ENCODE peak calls at places on chromosomes 3 and 15, in five cellular contexts. X is pancreas, C is Peyer's patch, F is colonic mucosa, H is Panc1. A is an unnamed sample.

GRCh38 chr3:158908187-158908762 is 106.4 kb downstream of the MFSD1 start:
- DNase-seq in X (no peak), C (no peak), F (no peak), H (no peak), A (no peak)

GRCh38 chr3:58116161-58116955 is 94.4 kb downstream of the DNASE1L3 start:
- DNase-seq in X (no peak), C (peak), F (no peak), H (no peak), A (peak)

GRCh38 chr3:142279965-142280590 is 54.7 kb upstream of the GK5 start:
- DNase-seq in X (no peak), C (peak), F (peak), H (peak), A (peak)

GRCh38 chr3:27963519-27963918 is 241.4 kb upstream of the EOMES start:
- DNase-seq in X (no peak), C (no peak), F (no peak), H (no peak), A (no peak)

GRCh38 chr15:91227062-91227461 is 127.0 kb downstream of the SV2B start:
- DNase-seq in X (no peak), C (no peak), F (no peak), H (no peak), A (no peak)

GRCh38 chr3:126354776-126355175 is 2.4 kb downstream of the KLF15 start:
- DNase-seq in X (no peak), C (no peak), F (no peak), H (no peak), A (no peak)

GRCh38 chr3:124785966-124786365 is 55.7 kb downstream of the UMPS start:
- DNase-seq in X (no peak), C (no peak), F (no peak), H (no peak), A (no peak)

GRCh38 chr3:127820871-127821853 is 1.2 kb downstream of the MGLL start:
- DNase-seq in X (no peak), C (peak), F (peak), H (no peak), A (no peak)

GRCh38 chr15:74453925-74454763 is 6.8 kb downstream of the UBL7 start:
- DNase-seq in X (no peak), C (no peak), F (no peak), H (no peak), A (no peak)

GRCh38 chr3:150721285-150722130 is 17.8 kb upstream of the ERICH6 start:
- DNase-seq in X (no peak), C (no peak), F (no peak), H (no peak), A (peak)

GRCh38 chr3:66276705-66277274 is 56.0 kb downstream of the SLC25A26 start:
- DNase-seq in X (no peak), C (peak), F (peak), H (peak), A (peak)

GRCh38 chr15:89822030-89822429 is 7.4 kb upstream of the ANPEP start:
- DNase-seq in X (no peak), C (no peak), F (no peak), H (no peak), A (no peak)

GRCh38 chr3:158247288-158247687 is 137.4 kb downstream of the RSRC1 start:
- DNase-seq in X (no peak), C (no peak), F (no peak), H (no peak), A (no peak)

GRCh38 chr3:34260266-34260990 is 462.0 kb downstream of the PDCD6IP start:
- DNase-seq in X (no peak), C (peak), F (peak), H (peak), A (no peak)

GRCh38 chr3:142795332-142795731 is 71.5 kb downstream of the TRPC1 start:
- DNase-seq in X (no peak), C (no peak), F (no peak), H (no peak), A (no peak)

GRCh38 chr3:175431396-175431795 is 572.3 kb downstream of the NAALADL2 start:
- DNase-seq in X (no peak), C (no peak), F (peak), H (no peak), A (no peak)

GRCh38 chr15:60520041-60520824 is 41.3 kb upstream of the ICE2 start:
- DNase-seq in X (no peak), C (no peak), F (no peak), H (no peak), A (no peak)

GRCh38 chr15:93164409-93164808 is 75.4 kb upstream of the RGMA start:
- DNase-seq in X (no peak), C (no peak), F (no peak), H (no peak), A (no peak)

GRCh38 chr3:45035441-45036301 is 9.6 kb downstream of the CLEC3B start:
- DNase-seq in X (peak), C (no peak), F (peak), H (no peak), A (no peak)

GRCh38 chr3:46865034-46865507 is 1.8 kb upstream of the MYL3 start:
- DNase-seq in X (peak), C (no peak), F (no peak), H (no peak), A (no peak)

GRCh38 chr3:167872032-167872431 is 136.5 kb downstream of the SERPINI1 start:
- DNase-seq in X (no peak), C (no peak), F (no peak), H (no peak), A (no peak)

GRCh38 chr3:185153170-185153733 is 392 bp upstream of the C3orf70 start:
- DNase-seq in X (peak), C (no peak), F (peak), H (no peak), A (no peak)

GRCh38 chr3:136817448-136817847 is 1.5 kb upstream of the SLC35G2 start:
- DNase-seq in X (no peak), C (no peak), F (no peak), H (no peak), A (no peak)

GRCh38 chr3:182810574-182811268 is 17.4 kb downstream of the ATP11B start:
- DNase-seq in X (no peak), C (no peak), F (no peak), H (no peak), A (no peak)

GRCh38 chr3:72614394-72615074 is 233.7 kb downstream of the SHQ1 start:
- DNase-seq in X (no peak), C (no peak), F (no peak), H (no peak), A (no peak)

GRCh38 chr3:44252332-44252731 is 10.6 kb downstream of the TOPAZ1 start:
- DNase-seq in X (no peak), C (no peak), F (no peak), H (no peak), A (no peak)

GRCh38 chr3:125148836-125149235 is 63.7 kb downstream of the SLC12A8 start:
- DNase-seq in X (no peak), C (peak), F (no peak), H (no peak), A (no peak)

GRCh38 chr3:74465652-74466415 is 148.6 kb downstream of the CNTN3 start:
- DNase-seq in X (no peak), C (no peak), F (no peak), H (no peak), A (no peak)

GRCh38 chr3:187979543-187979942 is 174.4 kb upstream of the LPP start:
- DNase-seq in X (no peak), C (peak), F (no peak), H (no peak), A (peak)

GRCh38 chr15:99931703-99932603 is 198.7 kb upstream of the LYSMD4 start:
- DNase-seq in X (no peak), C (peak), F (no peak), H (no peak), A (no peak)

GRCh38 chr15:57387011-57387410 is 10.7 kb downstream of the CGNL1 start:
- DNase-seq in X (no peak), C (no peak), F (no peak), H (no peak), A (no peak)
- H3K4me3 ChIP-seq in X (no peak), C (no peak), F (no peak), H (no peak), A (no peak)

GRCh38 chr3:189308594-189308993 is 136.8 kb downstream of the TPRG1 start:
- DNase-seq in X (no peak), C (no peak), F (no peak), H (no peak), A (no peak)

GRCh38 chr3:189303584-189303983 is 131.8 kb downstream of the TPRG1 start:
- DNase-seq in X (no peak), C (no peak), F (no peak), H (no peak), A (no peak)

GRCh38 chr3:189304465-189305341 is 132.9 kb downstream of the TPRG1 start:
- DNase-seq in X (peak), C (peak), F (peak), H (peak), A (no peak)

GRCh38 chr3:189307963-189308362 is 136.2 kb downstream of the TPRG1 start:
- DNase-seq in X (no peak), C (no peak), F (no peak), H (no peak), A (no peak)

DNA sequence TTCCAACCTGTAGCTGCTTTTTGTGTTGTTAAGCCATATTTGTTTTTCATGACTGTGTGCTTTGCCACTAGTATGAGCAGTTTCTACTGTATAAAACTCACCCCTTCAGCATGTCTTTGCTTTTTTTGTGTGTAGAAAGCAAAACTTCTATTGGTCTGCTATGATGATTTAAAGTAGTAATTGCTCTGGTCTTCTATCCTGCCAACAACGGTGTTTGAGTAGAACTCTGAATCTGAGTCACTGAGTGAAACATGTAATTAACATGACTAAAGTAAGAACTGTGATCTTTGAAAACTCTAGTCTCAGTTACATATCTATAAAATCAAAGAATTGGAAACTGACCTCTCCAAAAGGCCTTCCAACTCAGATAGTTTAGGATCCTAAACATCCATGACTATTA is 133.6 kb downstream of the TPRG1 start:
- DNase-seq in X (no peak), C (no peak), F (no peak), H (no peak), A (no peak)
- H3K4me3 ChIP-seq in X (no peak), C (no peak), F (no peak), H (no peak), A (no peak)

GRCh38 chr15:85383470-85384148 is 3.2 kb downstream of the AKAP13 start:
- DNase-seq in X (no peak), C (no peak), F (no peak), H (no peak), A (no peak)
- H3K4me3 ChIP-seq in X (no peak), C (no peak), F (no peak), H (no peak), A (no peak)

DNA sequence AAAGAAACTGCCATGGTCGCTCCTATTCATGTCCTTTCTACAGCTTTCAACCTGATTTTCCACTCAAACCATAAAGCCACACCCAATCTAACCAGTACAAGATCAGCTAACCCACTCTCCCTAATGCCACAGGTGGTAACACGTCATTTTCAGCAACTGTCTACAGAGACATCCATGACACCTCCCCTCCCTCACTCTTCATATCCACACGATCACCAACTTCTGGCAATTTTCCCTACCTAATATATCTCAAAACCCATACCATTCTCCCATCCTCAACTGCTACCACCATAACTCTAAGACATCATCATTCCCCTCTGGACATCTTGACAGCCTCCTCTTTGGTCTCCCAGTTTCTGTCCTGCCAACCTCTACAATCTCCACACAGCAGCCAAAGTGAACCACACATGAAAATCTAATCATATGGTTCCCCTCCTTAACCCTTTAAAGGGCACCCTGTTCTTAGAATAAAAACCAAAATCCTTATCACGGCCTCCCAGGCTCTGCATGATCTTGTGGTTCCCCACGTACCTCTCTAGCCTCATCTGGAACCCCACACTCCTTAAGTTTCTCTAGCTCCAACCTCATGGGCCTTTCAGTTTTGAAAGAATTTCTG is 33.6 kb downstream of the SPINK8 start:
- DNase-seq in X (no peak), C (no peak), F (no peak), H (no peak), A (no peak)
- H3K4me3 ChIP-seq in X (peak), C (peak), F (no peak), H (peak), A (peak)

GRCh38 chr3:12719541-12719940 is 39.5 kb downstream of the TMEM40 start:
- DNase-seq in X (no peak), C (no peak), F (no peak), H (no peak), A (no peak)

GRCh38 chr3:12724794-12725193 is 34.3 kb downstream of the TMEM40 start:
- DNase-seq in X (no peak), C (no peak), F (no peak), H (no peak), A (no peak)

GRCh38 chr3:12722205-12722604 is 36.9 kb downstream of the TMEM40 start:
- DNase-seq in X (no peak), C (peak), F (no peak), H (no peak), A (no peak)

GRCh38 chr3:12716605-12717121 is 42.4 kb downstream of the TMEM40 start:
- DNase-seq in X (no peak), C (no peak), F (no peak), H (no peak), A (no peak)

DNA sequence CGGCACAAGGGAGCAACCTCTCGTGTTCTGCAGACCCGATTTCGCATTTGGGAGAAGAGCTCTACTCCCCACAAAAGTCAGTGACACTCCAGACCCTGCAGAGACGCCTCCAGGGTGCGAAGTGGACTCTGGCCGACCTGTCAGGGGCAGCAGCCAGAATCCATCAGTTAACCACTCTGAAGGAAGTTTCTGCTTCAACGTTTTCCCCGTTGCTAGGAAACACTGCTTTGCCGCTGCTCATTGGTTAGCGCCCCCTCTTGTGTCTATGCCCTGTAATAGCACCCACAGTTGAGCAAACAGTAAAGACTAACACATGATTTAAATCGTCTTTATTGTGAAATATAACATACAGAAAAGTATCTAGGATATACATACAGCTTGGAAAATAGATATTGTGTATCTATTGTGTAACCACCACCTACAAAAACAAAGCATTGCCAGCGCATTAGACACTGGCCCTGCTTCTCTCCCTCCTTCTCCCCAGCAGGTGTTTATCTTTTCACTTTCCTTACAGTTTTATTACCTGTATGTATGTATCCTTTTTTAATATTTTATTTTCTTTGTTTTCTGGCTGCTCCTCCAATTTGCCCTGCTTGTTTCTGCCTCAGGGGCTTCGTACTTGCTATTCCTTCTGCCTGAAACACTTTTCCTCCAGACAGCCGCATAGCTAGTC is 38.9 kb downstream of the TMEM40 start:
- DNase-seq in X (peak), C (peak), F (peak), H (peak), A (peak)
- H3K4me3 ChIP-seq in X (no peak), C (peak), F (no peak), H (peak), A (peak)

GRCh38 chr3:194294199-194294887 is 56.8 kb downstream of the CPN2 start:
- DNase-seq in X (no peak), C (no peak), F (no peak), H (no peak), A (no peak)

GRCh38 chr3:194298331-194299227 is 52.5 kb downstream of the CPN2 start:
- DNase-seq in X (no peak), C (no peak), F (no peak), H (no peak), A (no peak)

GRCh38 chr3:194294888-194295214 is 56.3 kb downstream of the CPN2 start:
- DNase-seq in X (no peak), C (no peak), F (no peak), H (no peak), A (no peak)

GRCh38 chr3:194296832-194297666 is 54.1 kb downstream of the CPN2 start:
- DNase-seq in X (peak), C (no peak), F (no peak), H (no peak), A (no peak)

DNA sequence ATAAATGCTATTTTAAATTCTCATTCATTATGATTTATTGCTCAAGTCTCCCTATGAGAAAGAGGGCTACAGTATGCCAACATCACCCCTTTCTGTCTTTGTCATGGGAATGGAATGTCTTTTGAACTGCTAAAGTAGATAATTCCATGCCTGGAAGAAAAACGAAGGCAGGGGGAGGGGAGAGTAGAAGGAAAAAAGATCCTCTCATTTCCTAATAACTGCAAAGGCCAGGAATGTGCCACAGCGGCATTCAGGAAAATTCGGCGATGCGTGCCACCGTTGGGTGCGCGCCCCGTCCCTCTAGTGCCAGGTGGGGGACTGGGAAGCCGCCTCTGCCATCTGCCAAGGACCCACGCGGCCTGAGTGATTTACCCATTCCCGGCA is 54.7 kb downstream of the CPN2 start:
- DNase-seq in X (peak), C (no peak), F (no peak), H (no peak), A (no peak)
- H3K4me3 ChIP-seq in X (peak), C (peak), F (peak), H (peak), A (no peak)

GRCh38 chr15:50320504-50320903 is 34.5 kb downstream of the GABPB1 start:
- DNase-seq in X (no peak), C (no peak), F (no peak), H (no peak), A (no peak)
- H3K4me3 ChIP-seq in X (no peak), C (no peak), F (no peak), H (no peak), A (no peak)

GRCh38 chr15:70061696-70062270 is 35.9 kb downstream of the TLE3 start:
- DNase-seq in X (no peak), C (peak), F (no peak), H (no peak), A (no peak)

GRCh38 chr15:70063284-70063991 is 34.3 kb downstream of the TLE3 start:
- DNase-seq in X (no peak), C (no peak), F (no peak), H (no peak), A (no peak)

GRCh38 chr15:70061086-70061370 is 36.7 kb downstream of the TLE3 start:
- DNase-seq in X (no peak), C (no peak), F (no peak), H (no peak), A (no peak)

GRCh38 chr15:70063992-70064379 is 33.7 kb downstream of the TLE3 start:
- DNase-seq in X (no peak), C (no peak), F (no peak), H (no peak), A (no peak)

GRCh38 chr15:70062321-70062956 is 35.3 kb downstream of the TLE3 start:
- DNase-seq in X (peak), C (peak), F (peak), H (no peak), A (no peak)
- H3K4me3 ChIP-seq in X (no peak), C (no peak), F (no peak), H (no peak), A (no peak)

A was measured in naive thymus-derived CD4-positive, alpha-beta T cell.